ENCODE peak calls at places on chromosomes 16 and 17, in five cellular contexts. X is stimulated activated CD4-positive, alpha-beta T cell treated with anti-CD3 and anti-CD28 coated beads, Interleukin-2, amount 100 ng/mL, for 48 hours; Y is adrenal gland; R is NCI-H2029; E is effector CD4-positive, alpha-beta T cell. F is an unnamed sample.

GRCh38 chr16:54722210-54722676 is 208.4 kb upstream of the IRX5 start:
- DNase-seq in X (no peak), Y (no peak), R (no peak), E (no peak), F (no peak)

GRCh38 chr17:15955793-15956541 is 11.0 kb downstream of the ADORA2B start:
- DNase-seq in X (no peak), Y (no peak), R (no peak), E (no peak), F (no peak)

GRCh38 chr16:17470871-17471744 is at the start of gene XYLT1:
- DNase-seq in X (peak), Y (peak), R (no peak), E (peak), F (no peak)

GRCh38 chr16:79599837-79600635 is 501 bp downstream of the MAF start:
- DNase-seq in X (no peak), Y (peak), R (peak), E (peak), F (no peak)

GRCh38 chr16:8776193-8776592 is 21.2 kb downstream of the TMEM186 start:
- DNase-seq in X (no peak), Y (no peak), R (no peak), E (no peak), F (no peak)

GRCh38 chr17:80855968-80856862 is 135.4 kb upstream of the CHMP6 start:
- DNase-seq in X (peak), Y (peak), R (no peak), E (peak), F (peak)

GRCh38 chr17:72588961-72589360 is 468.1 kb downstream of the SOX9 start:
- DNase-seq in X (no peak), Y (no peak), R (peak), E (no peak), F (no peak)

GRCh38 chr16:56357291-56357764 is 68.0 kb downstream of the AMFR start:
- DNase-seq in X (no peak), Y (peak), R (no peak), E (no peak), F (no peak)

GRCh38 chr17:57943140-57943539 is 12.1 kb downstream of the CUEDC1 start:
- DNase-seq in X (no peak), Y (no peak), R (no peak), E (no peak), F (no peak)

GRCh38 chr17:72454342-72454741 is 333.5 kb downstream of the SOX9 start:
- DNase-seq in X (no peak), Y (no peak), R (no peak), E (no peak), F (no peak)

GRCh38 chr17:81030726-81031570 is 4.0 kb upstream of the BAIAP2 start:
- DNase-seq in X (no peak), Y (no peak), R (peak), E (no peak), F (no peak)

F was measured in GM12892.